ENCODE peak calls at places on chromosomes 7 and 10, in seven cellular contexts. One of them, this sample, is unnamed.

GRCh38 chr10:122044045-122044661 is 55.2 kb downstream of the TACC2 start:
- DNase-seq in kidney: no peak
- DNase-seq in pancreas: no peak
- DNase-seq in CD8-positive, alpha-beta memory T cell: no peak
- DNase-seq in PC-3: peak; percentile 32
- DNase-seq in hepatocyte: peak; percentile 58
- DNase-seq in heart left ventricle: no peak
- DNase-seq in this sample: no peak

GRCh38 chr7:33107136-33108066 is 1.8 kb downstream of the RP9 start:
- DNase-seq in kidney: no peak
- DNase-seq in pancreas: no peak
- DNase-seq in CD8-positive, alpha-beta memory T cell: no peak
- DNase-seq in PC-3: peak; percentile 55
- DNase-seq in hepatocyte: peak; percentile 64
- DNase-seq in heart left ventricle: no peak
- DNase-seq in this sample: no peak

GRCh38 chr7:24052572-24053223 is 231.3 kb upstream of the NPY start:
- DNase-seq in kidney: no peak
- DNase-seq in pancreas: no peak
- DNase-seq in CD8-positive, alpha-beta memory T cell: no peak
- DNase-seq in PC-3: peak; percentile 87
- DNase-seq in hepatocyte: no peak
- DNase-seq in heart left ventricle: no peak
- DNase-seq in this sample: no peak

GRCh38 chr10:27620425-27621397 is 116.6 kb downstream of the RAB18 start:
- DNase-seq in kidney: no peak
- DNase-seq in pancreas: no peak
- DNase-seq in CD8-positive, alpha-beta memory T cell: no peak
- DNase-seq in PC-3: no peak
- DNase-seq in hepatocyte: peak; percentile 28
- DNase-seq in heart left ventricle: no peak
- DNase-seq in this sample: no peak

GRCh38 chr7:79141252-79141651 is 312.2 kb downstream of the MAGI2 start:
- DNase-seq in kidney: no peak
- DNase-seq in pancreas: no peak
- DNase-seq in CD8-positive, alpha-beta memory T cell: no peak
- DNase-seq in PC-3: no peak
- DNase-seq in hepatocyte: no peak
- DNase-seq in heart left ventricle: no peak
- DNase-seq in this sample: no peak

GRCh38 chr10:118568327-118568848 is 27.1 kb downstream of the PRLHR start:
- DNase-seq in kidney: no peak
- DNase-seq in pancreas: no peak
- DNase-seq in CD8-positive, alpha-beta memory T cell: peak; percentile 43
- DNase-seq in PC-3: peak; percentile 73
- DNase-seq in hepatocyte: peak; percentile 81
- DNase-seq in heart left ventricle: no peak
- DNase-seq in this sample: no peak

GRCh38 chr10:80530251-80530650 is 7.5 kb upstream of the SH2D4B start:
- DNase-seq in kidney: no peak
- DNase-seq in pancreas: no peak
- DNase-seq in CD8-positive, alpha-beta memory T cell: no peak
- DNase-seq in PC-3: no peak
- DNase-seq in hepatocyte: no peak
- DNase-seq in heart left ventricle: no peak
- DNase-seq in this sample: no peak

GRCh38 chr10:132884691-132885271 is 57.6 kb downstream of the CFAP46 start:
- DNase-seq in kidney: peak; percentile 72
- DNase-seq in pancreas: peak; percentile 20
- DNase-seq in CD8-positive, alpha-beta memory T cell: no peak
- DNase-seq in PC-3: no peak
- DNase-seq in hepatocyte: no peak
- DNase-seq in heart left ventricle: peak; percentile 40
- DNase-seq in this sample: peak; percentile 56

GRCh38 chr7:78905449-78905848 is 548.0 kb downstream of the MAGI2 start:
- DNase-seq in kidney: no peak
- DNase-seq in pancreas: no peak
- DNase-seq in CD8-positive, alpha-beta memory T cell: no peak
- DNase-seq in PC-3: no peak
- DNase-seq in hepatocyte: no peak
- DNase-seq in heart left ventricle: no peak
- DNase-seq in this sample: no peak

GRCh38 chr10:113053881-113054280 is 103.8 kb downstream of the TCF7L2 start:
- DNase-seq in kidney: no peak
- DNase-seq in pancreas: no peak
- DNase-seq in CD8-positive, alpha-beta memory T cell: no peak
- DNase-seq in PC-3: no peak
- DNase-seq in hepatocyte: no peak
- DNase-seq in heart left ventricle: no peak
- DNase-seq in this sample: no peak

GRCh38 chr10:70145666-70146488 is 623 bp downstream of the TYSND1 start:
- DNase-seq in kidney: peak; percentile 92
- DNase-seq in pancreas: peak; percentile 86
- DNase-seq in CD8-positive, alpha-beta memory T cell: peak; percentile 79
- DNase-seq in PC-3: peak; percentile 83
- DNase-seq in hepatocyte: peak; percentile 82
- DNase-seq in heart left ventricle: peak; percentile 85
- DNase-seq in this sample: no peak

GRCh38 chr10:113520606-113521481 is 32.0 kb upstream of the HABP2 start:
- DNase-seq in kidney: no peak
- DNase-seq in pancreas: peak; percentile 72
- DNase-seq in CD8-positive, alpha-beta memory T cell: peak; percentile 1
- DNase-seq in PC-3: peak; percentile 79
- DNase-seq in hepatocyte: peak; percentile 87
- DNase-seq in heart left ventricle: no peak
- DNase-seq in this sample: no peak

GRCh38 chr7:47940482-47941001 is 7.7 kb downstream of the PKD1L1 start:
- DNase-seq in kidney: no peak
- DNase-seq in pancreas: no peak
- DNase-seq in CD8-positive, alpha-beta memory T cell: no peak
- DNase-seq in PC-3: no peak
- DNase-seq in hepatocyte: peak; percentile 47
- DNase-seq in heart left ventricle: peak; percentile 83
- DNase-seq in this sample: no peak

GRCh38 chr10:70575486-70575873 is 27.1 kb downstream of the PRF1 start:
- DNase-seq in kidney: peak; percentile 66
- DNase-seq in pancreas: no peak
- DNase-seq in CD8-positive, alpha-beta memory T cell: no peak
- DNase-seq in PC-3: no peak
- DNase-seq in hepatocyte: no peak
- DNase-seq in heart left ventricle: no peak
- DNase-seq in this sample: no peak

GRCh38 chr7:431658-432111 is 88.0 kb downstream of the PDGFA start:
- DNase-seq in kidney: peak; percentile 88
- DNase-seq in pancreas: peak; percentile 66
- DNase-seq in CD8-positive, alpha-beta memory T cell: no peak
- DNase-seq in PC-3: no peak
- DNase-seq in hepatocyte: no peak
- DNase-seq in heart left ventricle: no peak
- DNase-seq in this sample: no peak

GRCh38 chr7:110803602-110804143 is 287.3 kb upstream of the LRRN3 start:
- DNase-seq in kidney: no peak
- DNase-seq in pancreas: no peak
- DNase-seq in CD8-positive, alpha-beta memory T cell: no peak
- DNase-seq in PC-3: no peak
- DNase-seq in hepatocyte: no peak
- DNase-seq in heart left ventricle: no peak
- DNase-seq in this sample: no peak

GRCh38 chr7:45716380-45717203 is 142.4 kb downstream of the ADCY1 start:
- DNase-seq in kidney: peak; percentile 60
- DNase-seq in pancreas: no peak
- DNase-seq in CD8-positive, alpha-beta memory T cell: no peak
- DNase-seq in PC-3: no peak
- DNase-seq in hepatocyte: no peak
- DNase-seq in heart left ventricle: no peak
- DNase-seq in this sample: no peak

GRCh38 chr10:95201736-95202135 is 7.7 kb downstream of the ACSM6 start:
- DNase-seq in kidney: no peak
- DNase-seq in pancreas: no peak
- DNase-seq in CD8-positive, alpha-beta memory T cell: no peak
- DNase-seq in PC-3: peak; percentile 92
- DNase-seq in hepatocyte: no peak
- DNase-seq in heart left ventricle: no peak
- DNase-seq in this sample: peak; percentile 55

GRCh38 chr10:128084991-128085390 is 41.2 kb downstream of the MKI67 start:
- DNase-seq in kidney: no peak
- DNase-seq in pancreas: no peak
- DNase-seq in CD8-positive, alpha-beta memory T cell: no peak
- DNase-seq in PC-3: no peak
- DNase-seq in hepatocyte: no peak
- DNase-seq in heart left ventricle: no peak
- DNase-seq in this sample: no peak

GRCh38 chr7:1305873-1306272 is 73.2 kb downstream of the UNCX start:
- DNase-seq in kidney: no peak
- DNase-seq in pancreas: peak; percentile 3
- DNase-seq in CD8-positive, alpha-beta memory T cell: no peak
- DNase-seq in PC-3: no peak
- DNase-seq in hepatocyte: no peak
- DNase-seq in heart left ventricle: no peak
- DNase-seq in this sample: no peak

GRCh38 chr10:119444866-119445265 is 97.7 kb downstream of the RGS10 start:
- DNase-seq in kidney: peak; percentile 53
- DNase-seq in pancreas: peak; percentile 38
- DNase-seq in CD8-positive, alpha-beta memory T cell: no peak
- DNase-seq in PC-3: no peak
- DNase-seq in hepatocyte: no peak
- DNase-seq in heart left ventricle: peak; percentile 48
- DNase-seq in this sample: no peak

GRCh38 chr10:72800741-72801092 is 92.8 kb upstream of the OIT3 start:
- DNase-seq in kidney: no peak
- DNase-seq in pancreas: no peak
- DNase-seq in CD8-positive, alpha-beta memory T cell: no peak
- DNase-seq in PC-3: no peak
- DNase-seq in hepatocyte: no peak
- DNase-seq in heart left ventricle: no peak
- DNase-seq in this sample: no peak

GRCh38 chr10:34699904-34700303 is 115.2 kb downstream of the PARD3 start:
- DNase-seq in kidney: no peak
- DNase-seq in pancreas: no peak
- DNase-seq in CD8-positive, alpha-beta memory T cell: no peak
- DNase-seq in PC-3: peak; percentile 57
- DNase-seq in hepatocyte: no peak
- DNase-seq in heart left ventricle: no peak
- DNase-seq in this sample: no peak

GRCh38 chr10:35995515-35995914 is 353.4 kb upstream of the FZD8 start:
- DNase-seq in kidney: no peak
- DNase-seq in pancreas: no peak
- DNase-seq in CD8-positive, alpha-beta memory T cell: no peak
- DNase-seq in PC-3: no peak
- DNase-seq in hepatocyte: no peak
- DNase-seq in heart left ventricle: no peak
- DNase-seq in this sample: no peak

GRCh38 chr10:36003031-36003600 is 361.0 kb upstream of the FZD8 start:
- DNase-seq in kidney: no peak
- DNase-seq in pancreas: no peak
- DNase-seq in CD8-positive, alpha-beta memory T cell: no peak
- DNase-seq in PC-3: no peak
- DNase-seq in hepatocyte: no peak
- DNase-seq in heart left ventricle: no peak
- DNase-seq in this sample: no peak

GRCh38 chr10:36003688-36004087 is 361.6 kb upstream of the FZD8 start:
- DNase-seq in kidney: no peak
- DNase-seq in pancreas: peak; percentile 45
- DNase-seq in CD8-positive, alpha-beta memory T cell: no peak
- DNase-seq in PC-3: no peak
- DNase-seq in hepatocyte: no peak
- DNase-seq in heart left ventricle: no peak
- DNase-seq in this sample: no peak

GRCh38 chr10:35993816-35994515 is 351.9 kb upstream of the FZD8 start:
- DNase-seq in kidney: no peak
- DNase-seq in pancreas: no peak
- DNase-seq in CD8-positive, alpha-beta memory T cell: no peak
- DNase-seq in PC-3: no peak
- DNase-seq in hepatocyte: no peak
- DNase-seq in heart left ventricle: no peak
- DNase-seq in this sample: no peak

GRCh38 chr10:35998036-35998435 is 355.9 kb upstream of the FZD8 start:
- DNase-seq in kidney: no peak
- DNase-seq in pancreas: no peak
- DNase-seq in CD8-positive, alpha-beta memory T cell: no peak
- DNase-seq in PC-3: no peak
- DNase-seq in hepatocyte: no peak
- DNase-seq in heart left ventricle: no peak
- DNase-seq in this sample: no peak
- H3K27ac ChIP-seq in kidney: no peak overlapping the region
- H3K27ac ChIP-seq in pancreas: no peak overlapping the region
- H3K27ac ChIP-seq in CD8-positive, alpha-beta memory T cell: no peak overlapping the region
- H3K27ac ChIP-seq in PC-3: no peak overlapping the region
- H3K27ac ChIP-seq in hepatocyte: no peak overlapping the region
- H3K27ac ChIP-seq in heart left ventricle: no peak overlapping the region
- H3K27ac ChIP-seq in this sample: no peak overlapping the region

DNA sequence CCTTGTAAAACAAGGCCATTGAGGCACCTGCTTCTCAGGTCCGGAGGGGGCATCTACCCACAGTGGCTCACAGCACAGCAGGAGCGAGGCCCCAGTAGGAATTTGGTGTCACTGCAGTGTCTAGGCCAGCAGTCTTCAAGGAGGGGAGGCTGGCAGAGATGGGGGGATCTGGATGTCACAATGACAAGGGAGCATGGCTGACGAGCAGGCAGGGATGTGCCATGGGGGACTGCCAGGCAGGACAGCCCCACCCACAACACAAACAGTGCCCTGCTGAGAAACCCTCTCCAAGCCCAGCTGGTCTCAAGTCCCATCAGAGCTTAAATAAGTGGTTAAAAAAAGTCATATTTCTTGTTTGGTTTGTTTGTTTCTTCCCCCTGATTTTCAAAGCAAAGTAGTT is 121.0 kb upstream of the ZNF716 start:
- DNase-seq in kidney: no peak
- DNase-seq in pancreas: no peak
- DNase-seq in CD8-positive, alpha-beta memory T cell: no peak
- DNase-seq in PC-3: no peak
- DNase-seq in hepatocyte: no peak
- DNase-seq in heart left ventricle: no peak
- DNase-seq in this sample: no peak
- H3K9me3 ChIP-seq in kidney: peaks cover 20% of the 10 kb centered on the region
- H3K9me3 ChIP-seq in pancreas: no peaks in the 10 kb centered on the region
- H3K9me3 ChIP-seq in CD8-positive, alpha-beta memory T cell: no peaks in the 10 kb centered on the region
- H3K9me3 ChIP-seq in PC-3: no peaks in the 10 kb centered on the region
- H3K9me3 ChIP-seq in hepatocyte: no peaks in the 10 kb centered on the region
- H3K9me3 ChIP-seq in heart left ventricle: peaks cover 10% of the 10 kb centered on the region
- H3K9me3 ChIP-seq in this sample: peaks cover 2% of the 10 kb centered on the region

GRCh38 chr10:11330383-11331020 is 280.9 kb downstream of the USP6NL start:
- DNase-seq in kidney: no peak
- DNase-seq in pancreas: no peak
- DNase-seq in CD8-positive, alpha-beta memory T cell: no peak
- DNase-seq in PC-3: no peak
- DNase-seq in hepatocyte: no peak
- DNase-seq in heart left ventricle: no peak
- DNase-seq in this sample: no peak
- H3K27ac ChIP-seq in kidney: no peak overlapping the region
- H3K27ac ChIP-seq in pancreas: no peak overlapping the region
- H3K27ac ChIP-seq in CD8-positive, alpha-beta memory T cell: no peak overlapping the region
- H3K27ac ChIP-seq in PC-3: no peak overlapping the region
- H3K27ac ChIP-seq in hepatocyte: no peak overlapping the region
- H3K27ac ChIP-seq in heart left ventricle: peak overlapping the region; percentile 75
- H3K27ac ChIP-seq in this sample: no peak overlapping the region

DNA sequence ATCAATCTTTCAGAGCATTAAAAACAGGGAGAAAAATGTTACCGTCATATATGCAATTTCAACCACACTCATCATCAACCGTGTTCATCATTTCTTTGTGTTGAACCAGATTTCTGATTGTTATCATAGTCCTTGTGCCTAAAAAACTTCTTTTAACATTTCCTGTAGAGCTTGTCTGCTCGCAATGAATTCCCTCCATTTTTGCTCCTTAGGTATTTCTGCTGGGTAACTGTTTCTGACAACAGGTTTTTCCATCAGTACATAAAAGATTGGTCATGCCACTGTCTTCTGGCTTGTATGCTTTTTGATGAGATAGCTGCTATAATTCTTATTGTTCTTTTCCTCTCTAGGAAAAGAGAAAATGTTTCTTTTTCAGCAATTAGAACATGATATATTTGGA is 8.6 kb upstream of the RBM33 start:
- DNase-seq in kidney: no peak
- DNase-seq in pancreas: no peak
- DNase-seq in CD8-positive, alpha-beta memory T cell: no peak
- DNase-seq in PC-3: no peak
- DNase-seq in hepatocyte: no peak
- DNase-seq in heart left ventricle: no peak
- DNase-seq in this sample: no peak
- H3K9me3 ChIP-seq in kidney: peaks cover 14% of the 10 kb centered on the region
- H3K9me3 ChIP-seq in pancreas: no peaks in the 10 kb centered on the region
- H3K9me3 ChIP-seq in CD8-positive, alpha-beta memory T cell: no peaks in the 10 kb centered on the region
- H3K9me3 ChIP-seq in PC-3: no peaks in the 10 kb centered on the region
- H3K9me3 ChIP-seq in hepatocyte: peaks cover 20% of the 10 kb centered on the region
- H3K9me3 ChIP-seq in heart left ventricle: peaks cover 15% of the 10 kb centered on the region
- H3K9me3 ChIP-seq in this sample: peaks cover 6% of the 10 kb centered on the region

This sample was measured in RWPE2.